ENCODE peak calls at places on chromosomes 4 and X, in six cellular contexts. One of them, this sample, is unnamed.

GRCh38 chr4:184343400-184344177 is 125.9 kb upstream of the ENPP6 start:
- DNase-seq in OCI-LY7: peak
- DNase-seq in pancreas: peak
- DNase-seq in epithelial cell of esophagus: peak
- DNase-seq in AG10803: peak
- DNase-seq in A549: peak
- DNase-seq in this sample: peak

GRCh38 chr4:139817657-139818452 is 152.2 kb downstream of the MGST2 start:
- DNase-seq in OCI-LY7: no peak
- DNase-seq in pancreas: no peak
- DNase-seq in epithelial cell of esophagus: peak
- DNase-seq in AG10803: no peak
- DNase-seq in A549: no peak
- DNase-seq in this sample: no peak

GRCh38 chr4:7199771-7200441 is 7.6 kb downstream of the SORCS2 start:
- DNase-seq in OCI-LY7: no peak
- DNase-seq in pancreas: peak
- DNase-seq in epithelial cell of esophagus: no peak
- DNase-seq in AG10803: no peak
- DNase-seq in A549: no peak
- DNase-seq in this sample: no peak

GRCh38 chrX:70479197-70479969 is 34.7 kb downstream of the DLG3 start:
- DNase-seq in OCI-LY7: no peak
- DNase-seq in pancreas: no peak
- DNase-seq in epithelial cell of esophagus: peak
- DNase-seq in AG10803: peak
- DNase-seq in A549: peak
- DNase-seq in this sample: no peak

GRCh38 chr4:59987289-59987688 is 1212.8 kb upstream of the ADGRL3 start:
- DNase-seq in OCI-LY7: no peak
- DNase-seq in pancreas: no peak
- DNase-seq in epithelial cell of esophagus: no peak
- DNase-seq in AG10803: no peak
- DNase-seq in A549: no peak
- DNase-seq in this sample: no peak

GRCh38 chr4:183905081-183905592 is at the start of gene STOX2:
- DNase-seq in OCI-LY7: no peak
- DNase-seq in pancreas: peak
- DNase-seq in epithelial cell of esophagus: peak
- DNase-seq in AG10803: peak
- DNase-seq in A549: peak
- DNase-seq in this sample: peak

GRCh38 chrX:45070116-45071007 is 130.3 kb downstream of the DIPK2B start:
- DNase-seq in OCI-LY7: peak
- DNase-seq in pancreas: no peak
- DNase-seq in epithelial cell of esophagus: peak
- DNase-seq in AG10803: peak
- DNase-seq in A549: peak
- DNase-seq in this sample: no peak

GRCh38 chr4:10622728-10623127 is 61.8 kb downstream of the CLNK start:
- DNase-seq in OCI-LY7: peak
- DNase-seq in pancreas: no peak
- DNase-seq in epithelial cell of esophagus: peak
- DNase-seq in AG10803: no peak
- DNase-seq in A549: no peak
- DNase-seq in this sample: no peak

GRCh38 chr4:128528793-128529553 is 241.4 kb upstream of the PGRMC2 start:
- DNase-seq in OCI-LY7: no peak
- DNase-seq in pancreas: no peak
- DNase-seq in epithelial cell of esophagus: peak
- DNase-seq in AG10803: peak
- DNase-seq in A549: peak
- DNase-seq in this sample: no peak

GRCh38 chr4:123830920-123831319 is 434.3 kb downstream of the SPRY1 start:
- DNase-seq in OCI-LY7: no peak
- DNase-seq in pancreas: no peak
- DNase-seq in epithelial cell of esophagus: no peak
- DNase-seq in AG10803: no peak
- DNase-seq in A549: no peak
- DNase-seq in this sample: no peak

GRCh38 chr4:13700196-13701140 is 72.9 kb upstream of the BOD1L1 start:
- DNase-seq in OCI-LY7: no peak
- DNase-seq in pancreas: no peak
- DNase-seq in epithelial cell of esophagus: peak
- DNase-seq in AG10803: peak
- DNase-seq in A549: no peak
- DNase-seq in this sample: no peak

GRCh38 chrX:129744881-129745321 is 6.1 kb downstream of the XPNPEP2 start:
- DNase-seq in OCI-LY7: no peak
- DNase-seq in pancreas: no peak
- DNase-seq in epithelial cell of esophagus: no peak
- DNase-seq in AG10803: no peak
- DNase-seq in A549: no peak
- DNase-seq in this sample: no peak

GRCh38 chr4:142318280-142318679 is 527.8 kb downstream of the INPP4B start:
- DNase-seq in OCI-LY7: no peak
- DNase-seq in pancreas: no peak
- DNase-seq in epithelial cell of esophagus: no peak
- DNase-seq in AG10803: no peak
- DNase-seq in A549: no peak
- DNase-seq in this sample: no peak

GRCh38 chr4:76950846-76951321 is 1.3 kb downstream of the SEPTIN11 start:
- DNase-seq in OCI-LY7: peak
- DNase-seq in pancreas: peak
- DNase-seq in epithelial cell of esophagus: peak
- DNase-seq in AG10803: peak
- DNase-seq in A549: peak
- DNase-seq in this sample: no peak

GRCh38 chr4:137631605-137632004 is 99.3 kb upstream of the PCDH18 start:
- DNase-seq in OCI-LY7: no peak
- DNase-seq in pancreas: no peak
- DNase-seq in epithelial cell of esophagus: no peak
- DNase-seq in AG10803: no peak
- DNase-seq in A549: no peak
- DNase-seq in this sample: no peak

GRCh38 chr4:185839204-185839712 is 27.3 kb upstream of the SORBS2 start:
- DNase-seq in OCI-LY7: no peak
- DNase-seq in pancreas: no peak
- DNase-seq in epithelial cell of esophagus: peak
- DNase-seq in AG10803: peak
- DNase-seq in A549: peak
- DNase-seq in this sample: peak

GRCh38 chr4:89400408-89401035 is 92.9 kb upstream of the GPRIN3 start:
- DNase-seq in OCI-LY7: no peak
- DNase-seq in pancreas: no peak
- DNase-seq in epithelial cell of esophagus: no peak
- DNase-seq in AG10803: no peak
- DNase-seq in A549: no peak
- DNase-seq in this sample: no peak

GRCh38 chr4:183098080-183098722 is 856 bp upstream of the WWC2 start:
- DNase-seq in OCI-LY7: no peak
- DNase-seq in pancreas: peak
- DNase-seq in epithelial cell of esophagus: peak
- DNase-seq in AG10803: peak
- DNase-seq in A549: peak
- DNase-seq in this sample: no peak

GRCh38 chr4:40530961-40531635 is 98.6 kb downstream of the RBM47 start:
- DNase-seq in OCI-LY7: no peak
- DNase-seq in pancreas: no peak
- DNase-seq in epithelial cell of esophagus: no peak
- DNase-seq in AG10803: no peak
- DNase-seq in A549: no peak
- DNase-seq in this sample: no peak

GRCh38 chrX:27735914-27736313 is 71.9 kb upstream of the MAGEB10 start:
- DNase-seq in OCI-LY7: no peak
- DNase-seq in pancreas: no peak
- DNase-seq in epithelial cell of esophagus: no peak
- DNase-seq in AG10803: no peak
- DNase-seq in A549: no peak
- DNase-seq in this sample: no peak

GRCh38 chr4:57943672-57944071 is 833.5 kb upstream of the IGFBP7 start:
- DNase-seq in OCI-LY7: no peak
- DNase-seq in pancreas: no peak
- DNase-seq in epithelial cell of esophagus: peak
- DNase-seq in AG10803: no peak
- DNase-seq in A549: no peak
- DNase-seq in this sample: no peak

GRCh38 chrX:128929281-128930057 is 593.8 kb downstream of the SMARCA1 start:
- DNase-seq in OCI-LY7: no peak
- DNase-seq in pancreas: no peak
- DNase-seq in epithelial cell of esophagus: no peak
- DNase-seq in AG10803: no peak
- DNase-seq in A549: no peak
- DNase-seq in this sample: peak

GRCh38 chr4:181234951-181235350 is 1008.3 kb upstream of the TENM3 start:
- DNase-seq in OCI-LY7: no peak
- DNase-seq in pancreas: no peak
- DNase-seq in epithelial cell of esophagus: no peak
- DNase-seq in AG10803: no peak
- DNase-seq in A549: no peak
- DNase-seq in this sample: no peak

GRCh38 chr4:58514299-58514698 is 1404.1 kb upstream of the IGFBP7 start:
- DNase-seq in OCI-LY7: no peak
- DNase-seq in pancreas: no peak
- DNase-seq in epithelial cell of esophagus: no peak
- DNase-seq in AG10803: no peak
- DNase-seq in A549: no peak
- DNase-seq in this sample: no peak

GRCh38 chrX:108018659-108019381 is 26.0 kb upstream of the VSIG1 start:
- DNase-seq in OCI-LY7: no peak
- DNase-seq in pancreas: no peak
- DNase-seq in epithelial cell of esophagus: peak
- DNase-seq in AG10803: no peak
- DNase-seq in A549: no peak
- DNase-seq in this sample: no peak

GRCh38 chrX:55132416-55132815 is 43.6 kb downstream of the PAGE2 start:
- DNase-seq in OCI-LY7: no peak
- DNase-seq in pancreas: no peak
- DNase-seq in epithelial cell of esophagus: no peak
- DNase-seq in AG10803: no peak
- DNase-seq in A549: no peak
- DNase-seq in this sample: no peak

GRCh38 chr4:87120411-87121162 is 99.8 kb downstream of the KLHL8 start:
- DNase-seq in OCI-LY7: no peak
- DNase-seq in pancreas: no peak
- DNase-seq in epithelial cell of esophagus: peak
- DNase-seq in AG10803: no peak
- DNase-seq in A549: no peak
- DNase-seq in this sample: no peak

GRCh38 chrX:68409154-68409553 is 24.1 kb downstream of the OPHN1 start:
- DNase-seq in OCI-LY7: no peak
- DNase-seq in pancreas: no peak
- DNase-seq in epithelial cell of esophagus: no peak
- DNase-seq in AG10803: no peak
- DNase-seq in A549: no peak
- DNase-seq in this sample: no peak

GRCh38 chr4:163651761-163652160 is 157.3 kb downstream of the TMA16 start:
- DNase-seq in OCI-LY7: no peak
- DNase-seq in pancreas: no peak
- DNase-seq in epithelial cell of esophagus: no peak
- DNase-seq in AG10803: no peak
- DNase-seq in A549: no peak
- DNase-seq in this sample: no peak

GRCh38 chrX:65932173-65933084 is 107.5 kb downstream of the VSIG4 start:
- DNase-seq in OCI-LY7: peak
- DNase-seq in pancreas: no peak
- DNase-seq in epithelial cell of esophagus: peak
- DNase-seq in AG10803: no peak
- DNase-seq in A549: no peak
- DNase-seq in this sample: peak

GRCh38 chrX:37420179-37420578 is 71.0 kb downstream of the PRRG1 start:
- DNase-seq in OCI-LY7: no peak
- DNase-seq in pancreas: no peak
- DNase-seq in epithelial cell of esophagus: peak
- DNase-seq in AG10803: peak
- DNase-seq in A549: no peak
- DNase-seq in this sample: no peak
- H3K4me3 ChIP-seq in OCI-LY7: no peak
- H3K4me3 ChIP-seq in pancreas: no peak
- H3K4me3 ChIP-seq in epithelial cell of esophagus: no peak
- H3K4me3 ChIP-seq in AG10803: no peak
- H3K4me3 ChIP-seq in A549: no peak
- H3K4me3 ChIP-seq in this sample: no peak

GRCh38 chrX:8323356-8323755 is 141.3 kb upstream of the VCX3B start:
- DNase-seq in OCI-LY7: no peak
- DNase-seq in pancreas: no peak
- DNase-seq in epithelial cell of esophagus: peak
- DNase-seq in AG10803: no peak
- DNase-seq in A549: no peak
- DNase-seq in this sample: no peak
- TF ChIP-seq CTCF in OCI-LY7: peak
- TF ChIP-seq CTCF in pancreas: no peak
- TF ChIP-seq CTCF in epithelial cell of esophagus: peak
- TF ChIP-seq CTCF in AG10803: no peak
- TF ChIP-seq CTCF in A549: no peak
- TF ChIP-seq CTCF in this sample: peak

DNA sequence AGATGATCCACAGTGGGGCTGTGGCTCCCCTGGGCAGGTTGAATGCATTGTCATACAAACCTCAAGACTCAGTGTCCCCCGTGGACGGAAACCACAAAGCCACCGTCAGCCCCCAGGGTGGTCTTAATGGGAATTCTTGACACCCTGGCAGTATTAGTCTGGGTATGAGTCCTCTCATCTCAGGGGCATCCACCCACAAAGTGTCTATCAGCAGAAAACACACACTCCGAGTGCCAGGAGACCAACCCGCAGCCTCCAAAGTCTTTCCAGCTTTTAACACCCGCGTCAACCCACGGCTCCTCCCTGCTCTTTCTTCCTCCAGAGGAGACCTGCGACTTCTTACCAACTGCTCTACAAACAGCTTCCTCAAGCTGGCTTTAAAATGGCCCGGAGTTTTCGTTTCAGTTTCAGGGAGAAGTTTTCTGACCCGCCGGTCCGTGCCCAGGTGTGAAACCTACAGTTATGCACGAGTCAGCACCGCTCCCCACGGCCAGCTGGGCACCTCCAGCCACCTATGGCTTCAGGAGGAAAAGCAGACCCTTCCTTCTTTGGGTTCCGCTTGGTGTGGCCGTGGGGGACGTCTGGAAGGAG is 14.4 kb upstream of the ASMTL start:
- DNase-seq in OCI-LY7: peak
- DNase-seq in pancreas: no peak
- DNase-seq in epithelial cell of esophagus: no peak
- DNase-seq in AG10803: no peak
- DNase-seq in A549: no peak
- DNase-seq in this sample: no peak
- H3K4me3 ChIP-seq in OCI-LY7: peak
- H3K4me3 ChIP-seq in pancreas: no peak
- H3K4me3 ChIP-seq in epithelial cell of esophagus: no peak
- H3K4me3 ChIP-seq in AG10803: no peak
- H3K4me3 ChIP-seq in A549: no peak
- H3K4me3 ChIP-seq in this sample: no peak

GRCh38 chr4:16278178-16278577 is 51.9 kb upstream of the TAPT1 start:
- DNase-seq in OCI-LY7: no peak
- DNase-seq in pancreas: no peak
- DNase-seq in epithelial cell of esophagus: no peak
- DNase-seq in AG10803: no peak
- DNase-seq in A549: no peak
- DNase-seq in this sample: no peak
- TF ChIP-seq CTCF in OCI-LY7: peak
- TF ChIP-seq CTCF in pancreas: no peak
- TF ChIP-seq CTCF in epithelial cell of esophagus: no peak
- TF ChIP-seq CTCF in AG10803: peak
- TF ChIP-seq CTCF in A549: no peak
- TF ChIP-seq CTCF in this sample: no peak

This sample was measured in LNCaP clone FGC.